ENCODE peak calls at places on chromosomes 12 and 14, in ten cellular contexts. One of them, this sample, is unnamed.

GRCh38 chr12:109831929-109832328 is 1.3 kb downstream of the TRPV4 start:
- DNase-seq in colonic mucosa: no peak
- DNase-seq in AG04450: no peak
- DNase-seq in AG09309: no peak
- DNase-seq in right lobe of liver: no peak
- DNase-seq in GM12878: no peak
- DNase-seq in fibroblast of pulmonary artery: no peak
- DNase-seq in fibroblast of the aortic adventitia: no peak
- DNase-seq in cardiac fibroblast: no peak
- DNase-seq in PC-3: no peak
- DNase-seq in this sample: no peak

GRCh38 chr14:100608586-100609330 is 21.5 kb upstream of the BEGAIN start:
- DNase-seq in cardiac fibroblast: no peak
- DNase-seq in colonic mucosa: no peak
- DNase-seq in right lobe of liver: peak; percentile 30
- DNase-seq in fibroblast of pulmonary artery: no peak
- DNase-seq in AG04450: no peak
- DNase-seq in GM12878: no peak
- DNase-seq in fibroblast of the aortic adventitia: no peak
- DNase-seq in PC-3: no peak
- DNase-seq in AG09309: no peak
- DNase-seq in this sample: no peak

GRCh38 chr12:22256076-22256475 is 78.4 kb downstream of the ST8SIA1 start:
- DNase-seq in fibroblast of the aortic adventitia: no peak
- DNase-seq in GM12878: no peak
- DNase-seq in AG04450: no peak
- DNase-seq in colonic mucosa: no peak
- DNase-seq in fibroblast of pulmonary artery: peak; percentile 36
- DNase-seq in right lobe of liver: no peak
- DNase-seq in cardiac fibroblast: no peak
- DNase-seq in AG09309: no peak
- DNase-seq in PC-3: no peak
- DNase-seq in this sample: peak; percentile 37

GRCh38 chr14:97218713-97219355 is 421.7 kb downstream of the VRK1 start:
- DNase-seq in right lobe of liver: no peak
- DNase-seq in PC-3: no peak
- DNase-seq in fibroblast of the aortic adventitia: no peak
- DNase-seq in fibroblast of pulmonary artery: no peak
- DNase-seq in AG09309: no peak
- DNase-seq in cardiac fibroblast: no peak
- DNase-seq in colonic mucosa: no peak
- DNase-seq in AG04450: no peak
- DNase-seq in GM12878: no peak
- DNase-seq in this sample: no peak

GRCh38 chr12:81520064-81520945 is 238.8 kb downstream of the PPFIA2 start:
- DNase-seq in GM12878: no peak
- DNase-seq in PC-3: no peak
- DNase-seq in cardiac fibroblast: peak; percentile 4
- DNase-seq in fibroblast of pulmonary artery: no peak
- DNase-seq in colonic mucosa: no peak
- DNase-seq in right lobe of liver: no peak
- DNase-seq in AG09309: no peak
- DNase-seq in AG04450: no peak
- DNase-seq in fibroblast of the aortic adventitia: no peak
- DNase-seq in this sample: no peak

GRCh38 chr14:87935895-87936294 is 57.1 kb downstream of the GALC start:
- DNase-seq in fibroblast of the aortic adventitia: no peak
- DNase-seq in AG04450: no peak
- DNase-seq in colonic mucosa: no peak
- DNase-seq in right lobe of liver: no peak
- DNase-seq in cardiac fibroblast: no peak
- DNase-seq in PC-3: no peak
- DNase-seq in GM12878: no peak
- DNase-seq in fibroblast of pulmonary artery: no peak
- DNase-seq in AG09309: no peak
- DNase-seq in this sample: no peak

GRCh38 chr12:576613-577110 is 86.6 kb downstream of the NINJ2 start:
- DNase-seq in AG04450: no peak
- DNase-seq in colonic mucosa: no peak
- DNase-seq in GM12878: no peak
- DNase-seq in right lobe of liver: no peak
- DNase-seq in fibroblast of pulmonary artery: no peak
- DNase-seq in fibroblast of the aortic adventitia: no peak
- DNase-seq in cardiac fibroblast: no peak
- DNase-seq in AG09309: no peak
- DNase-seq in PC-3: no peak
- DNase-seq in this sample: no peak

GRCh38 chr12:56836317-56836716 is 73.2 kb downstream of the HSD17B6 start:
- DNase-seq in PC-3: peak; percentile 28
- DNase-seq in cardiac fibroblast: peak; percentile 68
- DNase-seq in right lobe of liver: no peak
- DNase-seq in fibroblast of the aortic adventitia: peak; percentile 23
- DNase-seq in fibroblast of pulmonary artery: peak; percentile 26
- DNase-seq in GM12878: no peak
- DNase-seq in AG09309: no peak
- DNase-seq in AG04450: no peak
- DNase-seq in colonic mucosa: no peak
- DNase-seq in this sample: no peak

GRCh38 chr12:89185889-89186288 is 166.4 kb downstream of the DUSP6 start:
- DNase-seq in AG09309: no peak
- DNase-seq in PC-3: peak; percentile 50
- DNase-seq in fibroblast of the aortic adventitia: peak; percentile 16
- DNase-seq in cardiac fibroblast: peak; percentile 59
- DNase-seq in right lobe of liver: no peak
- DNase-seq in fibroblast of pulmonary artery: no peak
- DNase-seq in colonic mucosa: no peak
- DNase-seq in AG04450: no peak
- DNase-seq in GM12878: no peak
- DNase-seq in this sample: no peak

GRCh38 chr14:91244501-91244901 is at the start of gene GPR68:
- DNase-seq in GM12878: no peak
- DNase-seq in AG09309: peak; percentile 62
- DNase-seq in AG04450: peak; percentile 46
- DNase-seq in PC-3: no peak
- DNase-seq in fibroblast of the aortic adventitia: peak; percentile 78
- DNase-seq in cardiac fibroblast: peak; percentile 50
- DNase-seq in fibroblast of pulmonary artery: peak; percentile 65
- DNase-seq in colonic mucosa: peak; percentile 46
- DNase-seq in right lobe of liver: no peak
- DNase-seq in this sample: no peak

GRCh38 chr14:42671636-42672035 is 1065.0 kb downstream of the LRFN5 start:
- DNase-seq in colonic mucosa: no peak
- DNase-seq in right lobe of liver: no peak
- DNase-seq in cardiac fibroblast: no peak
- DNase-seq in AG09309: no peak
- DNase-seq in PC-3: peak; percentile 65
- DNase-seq in GM12878: no peak
- DNase-seq in fibroblast of pulmonary artery: peak; percentile 6
- DNase-seq in fibroblast of the aortic adventitia: no peak
- DNase-seq in AG04450: no peak
- DNase-seq in this sample: no peak

GRCh38 chr12:112386726-112387125 is 4.5 kb upstream of the HECTD4 start:
- DNase-seq in cardiac fibroblast: peak; percentile 90
- DNase-seq in colonic mucosa: no peak
- DNase-seq in PC-3: no peak
- DNase-seq in GM12878: no peak
- DNase-seq in fibroblast of the aortic adventitia: peak; percentile 89
- DNase-seq in AG09309: peak; percentile 61
- DNase-seq in right lobe of liver: no peak
- DNase-seq in fibroblast of pulmonary artery: peak; percentile 89
- DNase-seq in AG04450: peak; percentile 63
- DNase-seq in this sample: no peak

GRCh38 chr12:109461846-109462766 is 15.0 kb downstream of the KCTD10 start:
- DNase-seq in AG04450: peak; percentile 88
- DNase-seq in fibroblast of pulmonary artery: peak; percentile 97
- DNase-seq in GM12878: no peak
- DNase-seq in cardiac fibroblast: peak; percentile 97
- DNase-seq in PC-3: peak; percentile 94
- DNase-seq in colonic mucosa: peak; percentile 81
- DNase-seq in AG09309: peak; percentile 97
- DNase-seq in right lobe of liver: no peak
- DNase-seq in fibroblast of the aortic adventitia: peak; percentile 97
- DNase-seq in this sample: peak; percentile 82

GRCh38 chr12:91732086-91732485 is 413.6 kb downstream of the BTG1 start:
- DNase-seq in GM12878: no peak
- DNase-seq in cardiac fibroblast: peak; percentile 35
- DNase-seq in AG09309: no peak
- DNase-seq in PC-3: peak; percentile 37
- DNase-seq in AG04450: no peak
- DNase-seq in right lobe of liver: no peak
- DNase-seq in fibroblast of the aortic adventitia: no peak
- DNase-seq in fibroblast of pulmonary artery: no peak
- DNase-seq in colonic mucosa: no peak
- DNase-seq in this sample: peak; percentile 79

GRCh38 chr12:65685514-65685913 is 138.8 kb upstream of the HMGA2 start:
- DNase-seq in GM12878: no peak
- DNase-seq in right lobe of liver: no peak
- DNase-seq in AG04450: no peak
- DNase-seq in fibroblast of the aortic adventitia: peak; percentile 66
- DNase-seq in cardiac fibroblast: peak; percentile 76
- DNase-seq in fibroblast of pulmonary artery: peak; percentile 67
- DNase-seq in AG09309: peak; percentile 16
- DNase-seq in colonic mucosa: no peak
- DNase-seq in PC-3: peak; percentile 68
- DNase-seq in this sample: no peak
- TF ChIP-seq CTCF in GM12878: peak; percentile 40
- TF ChIP-seq CTCF in right lobe of liver: peak; percentile 41
- TF ChIP-seq CTCF in AG04450: peak; percentile 55
- TF ChIP-seq CTCF in fibroblast of the aortic adventitia: peak; percentile 70
- TF ChIP-seq CTCF in cardiac fibroblast: peak; percentile 60
- TF ChIP-seq CTCF in fibroblast of pulmonary artery: peak; percentile 74
- TF ChIP-seq CTCF in AG09309: peak; percentile 60
- TF ChIP-seq CTCF in colonic mucosa: peak; percentile 26
- TF ChIP-seq CTCF in PC-3: peak; percentile 84
- TF ChIP-seq CTCF in this sample: peak; percentile 52

GRCh38 chr14:74984241-74985027 is 18.3 kb upstream of the EIF2B2 start:
- DNase-seq in AG09309: no peak
- DNase-seq in fibroblast of the aortic adventitia: no peak
- DNase-seq in colonic mucosa: no peak
- DNase-seq in PC-3: no peak
- DNase-seq in fibroblast of pulmonary artery: no peak
- DNase-seq in GM12878: no peak
- DNase-seq in right lobe of liver: peak; percentile 41
- DNase-seq in cardiac fibroblast: no peak
- DNase-seq in AG04450: no peak
- DNase-seq in this sample: no peak

GRCh38 chr14:74982661-74983060 is 20.1 kb upstream of the EIF2B2 start:
- DNase-seq in AG09309: no peak
- DNase-seq in GM12878: no peak
- DNase-seq in right lobe of liver: no peak
- DNase-seq in colonic mucosa: no peak
- DNase-seq in fibroblast of the aortic adventitia: no peak
- DNase-seq in fibroblast of pulmonary artery: no peak
- DNase-seq in PC-3: no peak
- DNase-seq in AG04450: no peak
- DNase-seq in cardiac fibroblast: no peak
- DNase-seq in this sample: no peak

GRCh38 chr14:74985028-74985310 is 17.8 kb upstream of the EIF2B2 start:
- DNase-seq in fibroblast of the aortic adventitia: no peak
- DNase-seq in cardiac fibroblast: no peak
- DNase-seq in AG04450: no peak
- DNase-seq in PC-3: no peak
- DNase-seq in colonic mucosa: no peak
- DNase-seq in fibroblast of pulmonary artery: no peak
- DNase-seq in GM12878: no peak
- DNase-seq in right lobe of liver: peak; percentile 40
- DNase-seq in AG09309: no peak
- DNase-seq in this sample: no peak

GRCh38 chr14:74981833-74982232 is 20.9 kb upstream of the EIF2B2 start:
- DNase-seq in GM12878: no peak
- DNase-seq in right lobe of liver: peak; percentile 17
- DNase-seq in fibroblast of the aortic adventitia: no peak
- DNase-seq in PC-3: no peak
- DNase-seq in AG04450: no peak
- DNase-seq in fibroblast of pulmonary artery: no peak
- DNase-seq in cardiac fibroblast: no peak
- DNase-seq in AG09309: no peak
- DNase-seq in colonic mucosa: no peak
- DNase-seq in this sample: no peak

GRCh38 chr14:74983343-74983742 is 19.4 kb upstream of the EIF2B2 start:
- DNase-seq in fibroblast of pulmonary artery: no peak
- DNase-seq in PC-3: peak; percentile 90
- DNase-seq in GM12878: no peak
- DNase-seq in AG04450: no peak
- DNase-seq in fibroblast of the aortic adventitia: no peak
- DNase-seq in AG09309: no peak
- DNase-seq in colonic mucosa: no peak
- DNase-seq in right lobe of liver: peak; percentile 1
- DNase-seq in cardiac fibroblast: peak; percentile 36
- DNase-seq in this sample: no peak
- H3K4me3 ChIP-seq in fibroblast of pulmonary artery: no peak overlapping the region
- H3K4me3 ChIP-seq in PC-3: no peak overlapping the region
- H3K4me3 ChIP-seq in GM12878: no peak overlapping the region
- H3K4me3 ChIP-seq in AG04450: no peak overlapping the region
- H3K4me3 ChIP-seq in fibroblast of the aortic adventitia: no peak overlapping the region
- H3K4me3 ChIP-seq in AG09309: no peak overlapping the region
- H3K4me3 ChIP-seq in colonic mucosa: no peak overlapping the region
- H3K4me3 ChIP-seq in right lobe of liver: no peak overlapping the region
- H3K4me3 ChIP-seq in cardiac fibroblast: no peak overlapping the region
- H3K4me3 ChIP-seq in this sample: no peak overlapping the region

GRCh38 chr12:26298785-26299621 is 103.6 kb downstream of the SSPN start:
- DNase-seq in GM12878: peak; percentile 91
- DNase-seq in fibroblast of pulmonary artery: peak; percentile 69
- DNase-seq in colonic mucosa: no peak
- DNase-seq in PC-3: peak; percentile 95
- DNase-seq in right lobe of liver: no peak
- DNase-seq in AG04450: no peak
- DNase-seq in fibroblast of the aortic adventitia: peak; percentile 80
- DNase-seq in cardiac fibroblast: peak; percentile 86
- DNase-seq in AG09309: no peak
- DNase-seq in this sample: peak; percentile 55
- TF ChIP-seq CTCF in GM12878: no peak
- TF ChIP-seq CTCF in fibroblast of pulmonary artery: peak; percentile 42
- TF ChIP-seq CTCF in colonic mucosa: no peak
- TF ChIP-seq CTCF in PC-3: peak; percentile 71
- TF ChIP-seq CTCF in right lobe of liver: peak; percentile 3
- TF ChIP-seq CTCF in AG04450: peak; percentile 58
- TF ChIP-seq CTCF in fibroblast of the aortic adventitia: peak; percentile 55
- TF ChIP-seq CTCF in cardiac fibroblast: peak; percentile 53
- TF ChIP-seq CTCF in AG09309: peak; percentile 30
- TF ChIP-seq CTCF in this sample: peak; percentile 47

DNA sequence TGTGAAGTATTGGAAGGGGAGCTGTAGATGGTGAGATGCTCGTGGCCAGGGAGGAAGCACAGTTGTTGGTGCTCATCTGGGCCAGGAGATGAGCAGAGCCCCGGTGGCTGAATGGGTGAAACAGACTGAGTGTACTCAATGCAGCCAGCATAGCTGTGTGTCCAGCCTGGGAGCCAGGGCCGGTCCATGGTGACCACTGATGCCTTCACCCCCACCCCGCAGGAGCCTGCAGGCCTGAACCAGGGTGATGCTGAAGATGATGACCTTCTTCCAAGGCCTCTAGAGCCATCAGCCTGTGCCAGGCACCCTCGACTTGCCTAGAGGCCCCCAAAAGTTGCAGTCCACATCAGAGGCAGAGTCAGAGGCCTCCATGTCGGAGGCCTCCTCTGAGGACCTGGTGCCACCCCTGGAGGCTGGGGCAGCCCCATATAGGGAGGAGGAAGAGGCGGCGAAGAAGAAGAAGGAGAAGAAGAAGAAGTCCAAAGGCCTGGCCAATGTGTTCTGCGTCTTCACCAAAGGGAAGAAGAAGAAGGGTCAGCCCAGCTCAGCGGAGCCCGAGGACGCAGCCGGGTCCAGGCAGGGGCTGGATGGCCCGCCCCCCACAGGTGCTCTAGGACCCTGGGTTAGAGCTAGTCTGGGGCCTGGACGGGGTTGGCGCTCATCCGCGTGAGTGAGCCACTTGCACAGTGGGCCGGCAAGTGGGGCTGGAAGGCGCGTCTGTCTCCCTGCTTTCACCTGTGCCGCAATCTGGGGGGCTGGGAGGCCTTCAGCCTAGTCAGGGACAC is 3.0 kb downstream of the TNFAIP2 start:
- DNase-seq in AG09309: no peak
- DNase-seq in AG04450: no peak
- DNase-seq in PC-3: no peak
- DNase-seq in right lobe of liver: no peak
- DNase-seq in fibroblast of the aortic adventitia: no peak
- DNase-seq in GM12878: no peak
- DNase-seq in fibroblast of pulmonary artery: no peak
- DNase-seq in colonic mucosa: peak; percentile 19
- DNase-seq in cardiac fibroblast: no peak
- DNase-seq in this sample: no peak
- H3K4me3 ChIP-seq in AG09309: no peak overlapping the region
- H3K4me3 ChIP-seq in AG04450: peak overlapping the region; percentile 34
- H3K4me3 ChIP-seq in PC-3: peak overlapping the region; percentile 47
- H3K4me3 ChIP-seq in right lobe of liver: peak overlapping the region; percentile 43
- H3K4me3 ChIP-seq in fibroblast of the aortic adventitia: peak overlapping the region; percentile 50
- H3K4me3 ChIP-seq in GM12878: no peak overlapping the region
- H3K4me3 ChIP-seq in fibroblast of pulmonary artery: no peak overlapping the region
- H3K4me3 ChIP-seq in colonic mucosa: peak overlapping the region; percentile 16
- H3K4me3 ChIP-seq in cardiac fibroblast: no peak overlapping the region
- H3K4me3 ChIP-seq in this sample: peak overlapping the region; percentile 20

This sample was measured in astrocyte of the cerebellum.